ENCODE peak calls at places on chromosome 16, in seven cellular contexts. P, S, Y, Z, L, A and U are unnamed samples.

GRCh38 chr16:57277586-57277985 is 6.9 kb downstream of the PLLP start:
- DNase-seq in P (peak; percentile 24), S (no peak), Y (peak; percentile 54), Z (no peak), L (peak; percentile 45), A (no peak), U (peak; percentile 97)

GRCh38 chr16:71919033-71919432 is 23.7 kb downstream of the IST1 start:
- DNase-seq in P (no peak), S (no peak), Y (no peak), Z (no peak), L (no peak), A (no peak), U (no peak)

GRCh38 chr16:50585331-50585776 is 37.2 kb downstream of the NKD1 start:
- DNase-seq in P (peak; percentile 32), S (no peak), Y (peak; percentile 95), Z (no peak), L (peak; percentile 14), A (peak; percentile 34), U (no peak)

GRCh38 chr16:19291459-19291858 is 5.9 kb downstream of the CLEC19A start:
- DNase-seq in P (no peak), S (no peak), Y (no peak), Z (peak; percentile 78), L (peak; percentile 21), A (no peak), U (no peak)

GRCh38 chr16:57150682-57151330 is 35.0 kb downstream of the PSME3IP1 start:
- DNase-seq in P (no peak), S (no peak), Y (no peak), Z (no peak), L (no peak), A (no peak), U (no peak)

GRCh38 chr16:15988268-15989013 is 39.0 kb downstream of the ABCC1 start:
- DNase-seq in P (no peak), S (no peak), Y (no peak), Z (no peak), L (peak; percentile 60), A (peak; percentile 12), U (no peak)

GRCh38 chr16:83681421-83681820 is 126.4 kb upstream of the HSBP1 start:
- DNase-seq in P (no peak), S (no peak), Y (no peak), Z (no peak), L (no peak), A (no peak), U (no peak)

GRCh38 chr16:85819245-85819644 is 19.8 kb downstream of the COX4I1 start:
- DNase-seq in P (peak; percentile 87), S (peak; percentile 83), Y (peak; percentile 87), Z (peak; percentile 83), L (peak; percentile 84), A (peak; percentile 91), U (peak; percentile 81)

GRCh38 chr16:46961373-46962353 is 11.8 kb downstream of the DNAJA2 start:
- DNase-seq in P (no peak), S (no peak), Y (no peak), Z (peak; percentile 17), L (no peak), A (no peak), U (no peak)

GRCh38 chr16:50245417-50246298 is 20.7 kb upstream of the ADCY7 start:
- DNase-seq in P (peak; percentile 69), S (peak; percentile 51), Y (peak; percentile 82), Z (no peak), L (peak; percentile 42), A (peak; percentile 77), U (peak; percentile 92)

GRCh38 chr16:21283521-21284289 is 5.6 kb upstream of the CRYM start:
- DNase-seq in P (peak; percentile 55), S (peak; percentile 51), Y (no peak), Z (no peak), L (peak; percentile 29), A (peak; percentile 86), U (peak; percentile 40)

GRCh38 chr16:80591071-80591935 is 50.5 kb downstream of the DYNLRB2 start:
- DNase-seq in P (no peak), S (no peak), Y (no peak), Z (no peak), L (no peak), A (no peak), U (no peak)

GRCh38 chr16:70746040-70746707 is 54.8 kb downstream of the VAC14 start:
- DNase-seq in P (peak; percentile 83), S (peak; percentile 93), Y (peak; percentile 89), Z (peak; percentile 78), L (peak; percentile 83), A (no peak), U (peak; percentile 73)

GRCh38 chr16:9666834-9667480 is 515.3 kb downstream of the GRIN2A start:
- DNase-seq in P (no peak), S (no peak), Y (no peak), Z (peak; percentile 68), L (no peak), A (no peak), U (no peak)

GRCh38 chr16:31507929-31508705 is at the start of gene RUSF1:
- DNase-seq in P (peak; percentile 94), S (peak; percentile 93), Y (peak; percentile 97), Z (peak; percentile 92), L (peak; percentile 87), A (peak; percentile 96), U (peak; percentile 89)

GRCh38 chr16:12898556-12898955 is 2.8 kb upstream of the SHISA9 start:
- DNase-seq in P (no peak), S (no peak), Y (no peak), Z (no peak), L (no peak), A (no peak), U (no peak)

GRCh38 chr16:12900599-12901203 is 697 bp upstream of the SHISA9 start:
- DNase-seq in P (no peak), S (no peak), Y (no peak), Z (no peak), L (no peak), A (no peak), U (no peak)

GRCh38 chr16:12893050-12893750 is 8.2 kb upstream of the SHISA9 start:
- DNase-seq in P (no peak), S (no peak), Y (no peak), Z (no peak), L (no peak), A (no peak), U (no peak)

GRCh38 chr16:12899529-12900168 is 1.7 kb upstream of the SHISA9 start:
- DNase-seq in P (no peak), S (no peak), Y (no peak), Z (no peak), L (no peak), A (no peak), U (peak; percentile 33)

GRCh38 chr16:12896562-12896961 is 4.8 kb upstream of the SHISA9 start:
- DNase-seq in P (no peak), S (no peak), Y (no peak), Z (no peak), L (peak; percentile 3), A (peak; percentile 67), U (peak; percentile 48)
- TF ChIP-seq CTCF in P (no peak), S (peak; percentile 61), Y (peak; percentile 44), Z (peak; percentile 53), L (peak; percentile 26), A (no peak), U (peak; percentile 39)

GRCh38 chr16:89482824-89483220 is 7.5 kb downstream of the ANKRD11 start:
- DNase-seq in P (no peak), S (no peak), Y (no peak), Z (no peak), L (no peak), A (no peak), U (no peak)

GRCh38 chr16:89485701-89486246 is 4.6 kb downstream of the ANKRD11 start:
- DNase-seq in P (no peak), S (no peak), Y (no peak), Z (no peak), L (no peak), A (no peak), U (no peak)

GRCh38 chr16:89482087-89482823 is 8.1 kb downstream of the ANKRD11 start:
- DNase-seq in P (no peak), S (no peak), Y (no peak), Z (no peak), L (no peak), A (no peak), U (no peak)

GRCh38 chr16:89484923-89485679 is 5.3 kb downstream of the ANKRD11 start:
- DNase-seq in P (no peak), S (no peak), Y (no peak), Z (no peak), L (no peak), A (no peak), U (no peak)

DNA sequence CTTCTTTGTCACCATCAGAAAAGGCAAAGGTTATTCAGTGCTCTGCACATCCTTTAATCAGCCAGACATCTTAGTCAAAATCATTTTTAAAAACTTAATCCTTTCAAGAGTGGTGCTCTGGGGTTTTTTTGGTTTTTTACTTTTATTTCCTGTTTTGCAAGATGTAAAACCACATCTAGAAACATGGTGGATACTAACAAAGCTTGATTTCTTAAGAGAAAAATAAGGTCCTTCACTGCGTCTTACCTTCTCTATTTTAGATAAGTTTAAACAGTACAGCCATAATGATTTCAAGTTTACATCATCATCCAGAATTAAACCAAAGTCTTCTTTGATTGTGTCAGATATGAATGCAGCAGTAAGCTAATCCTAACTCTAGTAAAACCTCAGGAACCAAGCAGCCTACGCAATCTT is 6.3 kb downstream of the ANKRD11 start:
- DNase-seq in P (no peak), S (no peak), Y (no peak), Z (no peak), L (no peak), A (no peak), U (no peak)
- H3K4me3 ChIP-seq in P (no peak overlapping the region), S (no peak overlapping the region), Y (no peak overlapping the region), Z (no peak overlapping the region), L (no peak overlapping the region), A (no peak overlapping the region), U (no peak overlapping the region)

GRCh38 chr16:86960266-86960665 is 356.9 kb downstream of the C16orf95 start:
- DNase-seq in P (no peak), S (no peak), Y (peak; percentile 15), Z (peak; percentile 48), L (no peak), A (no peak), U (no peak)

GRCh38 chr16:86959182-86959651 is 358.0 kb downstream of the C16orf95 start:
- DNase-seq in P (no peak), S (no peak), Y (peak; percentile 52), Z (no peak), L (no peak), A (peak; percentile 42), U (no peak)

GRCh38 chr16:86961133-86961720 is 356.0 kb downstream of the C16orf95 start:
- DNase-seq in P (no peak), S (no peak), Y (peak; percentile 81), Z (peak; percentile 53), L (peak; percentile 18), A (no peak), U (no peak)

GRCh38 chr16:86962259-86962658 is 354.9 kb downstream of the C16orf95 start:
- DNase-seq in P (no peak), S (no peak), Y (peak; percentile 33), Z (no peak), L (no peak), A (no peak), U (no peak)

GRCh38 chr16:86959729-86960128 is 357.5 kb downstream of the C16orf95 start:
- DNase-seq in P (no peak), S (no peak), Y (peak; percentile 10), Z (no peak), L (no peak), A (no peak), U (no peak)
- TF ChIP-seq CTCF in P (no peak), S (no peak), Y (no peak), Z (no peak), L (no peak), A (no peak), U (no peak)

DNA sequence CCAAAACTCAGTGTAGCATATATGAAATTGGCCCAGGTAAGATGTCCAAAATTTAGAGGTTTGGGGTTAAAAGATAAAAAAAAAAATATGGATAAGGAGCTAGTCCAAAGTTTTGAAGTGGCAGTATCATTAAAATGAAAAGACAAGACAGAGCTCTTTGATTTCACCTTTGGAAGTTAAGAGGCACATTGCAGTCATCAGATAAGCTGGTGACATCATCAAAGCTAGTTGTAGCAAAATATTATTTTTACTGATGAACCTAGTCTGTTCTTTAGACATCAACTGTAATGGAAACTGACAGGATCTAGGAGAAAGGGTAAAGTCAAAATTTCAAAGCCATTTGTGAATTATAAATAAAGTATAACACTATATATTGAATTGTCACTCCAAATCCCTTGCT is 603.7 kb upstream of the CDH8 start:
- DNase-seq in P (no peak), S (no peak), Y (no peak), Z (no peak), L (no peak), A (no peak), U (no peak)
- H3K4me3 ChIP-seq in P (no peak overlapping the region), S (no peak overlapping the region), Y (no peak overlapping the region), Z (no peak overlapping the region), L (no peak overlapping the region), A (no peak overlapping the region), U (no peak overlapping the region)